ENCODE peak calls at places on chromosomes 7 and 10, in six cellular contexts. L is Panc1; X is CD4-positive, alpha-beta memory T cell; H is thyroid gland; D is OCI-LY7; T is MM.1S. R is an unnamed sample.

GRCh38 chr10:43360086-43360485 is 11.3 kb upstream of the FXYD4 start:
- DNase-seq in L (no peak), X (no peak), H (no peak), D (no peak), T (no peak), R (no peak)

GRCh38 chr10:8800426-8800825 is 745.9 kb downstream of the GATA3 start:
- DNase-seq in L (no peak), X (no peak), H (no peak), D (no peak), T (no peak), R (no peak)

GRCh38 chr10:78892383-78893191 is 176.2 kb upstream of the ZMIZ1 start:
- DNase-seq in L (no peak), X (no peak), H (no peak), D (no peak), T (no peak), R (no peak)

GRCh38 chr10:100100651-100101525 is 19.2 kb upstream of the CPN1 start:
- DNase-seq in L (peak; percentile 50), X (no peak), H (no peak), D (peak; percentile 22), T (no peak), R (no peak)

GRCh38 chr7:70775570-70776156 is 356.3 kb upstream of the GALNT17 start:
- DNase-seq in L (no peak), X (peak; percentile 34), H (no peak), D (peak; percentile 36), T (peak; percentile 24), R (no peak)

GRCh38 chr10:79376078-79376628 is 28.9 kb downstream of the PPIF start:
- DNase-seq in L (no peak), X (no peak), H (no peak), D (no peak), T (no peak), R (peak; percentile 10)

GRCh38 chr10:89591796-89592271 is 53.2 kb downstream of the PANK1 start:
- DNase-seq in L (no peak), X (no peak), H (peak; percentile 83), D (no peak), T (no peak), R (peak; percentile 20)

GRCh38 chr10:77286851-77287250 is 350.8 kb downstream of the KCNMA1 start:
- DNase-seq in L (no peak), X (no peak), H (no peak), D (no peak), T (no peak), R (no peak)

GRCh38 chr7:10838205-10838604 is 135.5 kb upstream of the PHF14 start:
- DNase-seq in L (no peak), X (no peak), H (no peak), D (no peak), T (no peak), R (no peak)

GRCh38 chr7:83976302-83976701 is 218.3 kb downstream of the SEMA3A start:
- DNase-seq in L (peak; percentile 28), X (peak; percentile 18), H (no peak), D (peak; percentile 36), T (peak; percentile 56), R (no peak)

GRCh38 chr7:503575-504111 is 16.0 kb downstream of the PDGFA start:
- DNase-seq in L (no peak), X (no peak), H (no peak), D (no peak), T (no peak), R (no peak)

GRCh38 chr10:91088300-91089140 is 131.9 kb upstream of the PCGF5 start:
- DNase-seq in L (no peak), X (peak; percentile 25), H (no peak), D (peak; percentile 37), T (peak; percentile 40), R (no peak)

GRCh38 chr10:32788359-32788758 is 169.7 kb downstream of the ITGB1 start:
- DNase-seq in L (no peak), X (no peak), H (no peak), D (no peak), T (no peak), R (no peak)

GRCh38 chr7:96547371-96547811 is 162.3 kb downstream of the SEM1 start:
- DNase-seq in L (no peak), X (no peak), H (no peak), D (no peak), T (no peak), R (no peak)

GRCh38 chr7:117083648-117084047 is 130.3 kb downstream of the ST7 start:
- DNase-seq in L (no peak), X (no peak), H (no peak), D (no peak), T (no peak), R (no peak)

GRCh38 chr10:75050520-75050919 is 60.9 kb upstream of the SAMD8 start:
- DNase-seq in L (no peak), X (no peak), H (no peak), D (no peak), T (no peak), R (no peak)

GRCh38 chr7:95843286-95843685 is 70.9 kb downstream of the DYNC1I1 start:
- DNase-seq in L (no peak), X (no peak), H (no peak), D (no peak), T (no peak), R (no peak)

GRCh38 chr10:61612009-61612408 is 50.7 kb upstream of the CABCOCO1 start:
- DNase-seq in L (no peak), X (no peak), H (peak; percentile 67), D (no peak), T (no peak), R (peak; percentile 60)

GRCh38 chr7:80145780-80146422 is 11.3 kb downstream of the GNAI1 start:
- DNase-seq in L (no peak), X (no peak), H (no peak), D (no peak), T (no peak), R (no peak)

GRCh38 chr7:107039199-107039900 is 5.2 kb upstream of the PRKAR2B start:
- DNase-seq in L (no peak), X (no peak), H (no peak), D (no peak), T (no peak), R (no peak)

GRCh38 chr10:110530131-110530831 is 32.6 kb downstream of the DUSP5 start:
- DNase-seq in L (no peak), X (no peak), H (peak; percentile 53), D (no peak), T (no peak), R (no peak)

GRCh38 chr10:77372400-77372799 is 265.2 kb downstream of the KCNMA1 start:
- DNase-seq in L (no peak), X (no peak), H (no peak), D (no peak), T (no peak), R (no peak)

GRCh38 chr10:58477122-58477521 is 35.5 kb upstream of the BICC1 start:
- DNase-seq in L (no peak), X (no peak), H (no peak), D (no peak), T (no peak), R (peak; percentile 21)

GRCh38 chr7:55254242-55254595 is 110.9 kb upstream of the LANCL2 start:
- DNase-seq in L (no peak), X (no peak), H (no peak), D (no peak), T (no peak), R (no peak)
- H3K4me3 ChIP-seq in L (peak overlapping the region; percentile 56), X (no peak overlapping the region), H (no peak overlapping the region), D (no peak overlapping the region), T (peak overlapping the region; percentile 84), R (peak overlapping the region; percentile 44)

GRCh38 chr10:126252884-126253612 is 135.2 kb downstream of the ADAM12 start:
- DNase-seq in L (peak; percentile 17), X (no peak), H (no peak), D (no peak), T (no peak), R (peak; percentile 63)
- H3K4me3 ChIP-seq in L (no peak overlapping the region), X (no peak overlapping the region), H (no peak overlapping the region), D (no peak overlapping the region), T (no peak overlapping the region), R (no peak overlapping the region)

DNA sequence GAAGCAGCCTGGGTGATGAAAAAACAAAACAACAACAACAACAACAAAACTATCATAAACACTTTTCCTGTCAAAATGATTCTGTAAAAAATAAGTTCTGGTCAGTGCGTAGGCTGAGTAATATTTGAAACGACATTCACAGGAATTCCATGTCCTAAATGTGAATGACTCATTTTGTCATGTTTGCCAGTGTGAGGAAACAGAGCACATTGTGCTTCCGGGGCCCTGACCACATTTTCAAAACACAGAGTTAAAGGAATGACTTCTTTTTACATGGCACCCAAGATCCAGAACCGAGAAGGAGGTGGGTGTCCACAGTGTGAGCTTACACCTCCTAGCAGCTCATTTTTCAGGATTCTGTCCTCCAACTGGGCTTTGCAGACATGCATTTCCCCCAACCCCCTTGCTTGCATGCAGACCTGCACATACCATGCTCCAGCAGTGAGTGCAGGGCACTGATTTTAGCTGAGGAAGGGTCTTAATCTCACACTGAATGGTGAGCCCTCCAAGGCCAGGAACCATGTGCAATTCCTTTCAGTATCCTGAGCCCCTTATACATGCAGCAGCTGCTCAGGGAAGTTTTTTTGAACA is 3.0 kb downstream of the CLRN3 start:
- DNase-seq in L (no peak), X (no peak), H (no peak), D (no peak), T (no peak), R (no peak)
- H3K4me3 ChIP-seq in L (no peak overlapping the region), X (no peak overlapping the region), H (no peak overlapping the region), D (no peak overlapping the region), T (no peak overlapping the region), R (no peak overlapping the region)

DNA sequence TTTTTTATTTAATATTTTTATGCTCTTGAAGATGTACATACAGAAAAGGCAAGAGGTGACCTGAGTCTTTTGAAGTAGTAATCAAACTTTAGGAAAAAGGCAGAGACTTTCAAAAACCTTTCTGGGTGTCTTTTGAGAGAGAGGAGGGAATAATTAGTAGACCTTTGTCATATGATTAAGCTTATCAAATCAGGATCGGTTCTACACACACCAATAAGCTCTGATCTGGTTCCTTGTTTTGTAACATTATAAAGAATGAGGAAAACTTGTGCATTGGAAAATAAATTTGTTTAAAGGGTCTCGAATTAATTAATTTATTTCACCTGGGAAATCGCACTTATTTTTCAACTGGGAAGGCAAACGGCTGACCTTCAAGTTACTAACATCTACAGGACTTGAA is 11.9 kb downstream of the TWIST1 start:
- DNase-seq in L (no peak), X (no peak), H (no peak), D (no peak), T (no peak), R (no peak)
- H3K4me3 ChIP-seq in L (peak overlapping the region; percentile 33), X (no peak overlapping the region), H (no peak overlapping the region), D (no peak overlapping the region), T (no peak overlapping the region), R (no peak overlapping the region)

DNA sequence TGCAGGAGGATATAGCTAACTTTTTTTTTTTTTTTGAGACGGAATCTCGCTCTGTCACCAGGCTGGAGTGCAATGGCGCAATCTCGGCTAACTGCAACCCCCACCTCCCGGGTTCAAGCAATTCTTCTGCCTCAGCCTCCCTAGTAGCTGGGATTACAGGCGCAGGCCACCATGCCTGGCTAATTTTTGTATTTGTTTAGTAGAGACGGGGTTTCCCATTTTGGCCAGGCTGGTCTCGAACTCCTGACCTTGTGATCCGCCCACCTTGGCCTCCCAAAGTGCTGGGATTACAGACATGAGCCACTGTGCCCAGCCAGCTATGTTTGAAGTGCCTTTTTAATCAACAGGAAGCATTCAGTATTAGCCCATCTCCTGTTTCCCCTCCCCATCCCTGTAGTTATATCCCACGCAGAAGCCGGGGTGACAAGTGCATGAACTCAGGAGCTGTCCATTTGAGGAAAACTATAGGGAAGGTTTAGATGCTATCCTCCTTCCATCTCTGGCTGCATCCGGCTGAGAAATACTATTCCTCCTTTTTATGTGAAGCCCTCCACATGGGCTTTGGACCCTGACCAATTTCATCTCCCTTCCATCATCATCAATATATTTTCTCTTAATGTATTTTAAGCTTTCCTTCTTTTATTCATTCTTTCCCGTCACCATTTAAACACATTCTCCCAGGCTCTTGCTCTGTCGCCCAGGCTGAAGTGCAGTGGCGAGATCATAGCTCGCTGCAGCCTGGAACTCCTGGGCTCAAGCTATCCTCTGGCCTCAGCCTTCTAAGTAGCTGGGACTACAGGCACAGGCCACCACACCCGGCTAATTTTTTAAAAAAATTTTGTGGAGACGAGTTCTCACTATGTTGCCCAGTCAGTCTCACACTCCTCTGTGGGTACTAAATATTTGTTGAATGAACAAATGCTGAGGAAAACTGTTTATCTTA is 1.3 kb upstream of the POT1 start:
- DNase-seq in L (no peak), X (no peak), H (no peak), D (no peak), T (no peak), R (no peak)
- H3K4me3 ChIP-seq in L (no peak overlapping the region), X (no peak overlapping the region), H (no peak overlapping the region), D (no peak overlapping the region), T (no peak overlapping the region), R (no peak overlapping the region)

R was measured in adrenal gland.